ENCODE peak calls at places on chromosomes 2 and 18, in six cellular contexts. H is activated CD8-positive, alpha-beta T cell treated with anti-CD3 and anti-CD28 coated beads for 36 hours; A is ELF-1; G is lower leg skin; L is SJSA1; Y is iPS DF 6.9. K is an unnamed sample.
A peak's percentile ranks its signal among the peaks of the same experiment; 100 is the strongest.

GRCh38 chr18:48675912-48676311 is 137.1 kb downstream of the CTIF start:
- DNase-seq in H (no peak), A (no peak), G (no peak), L (no peak), Y (no peak), K (no peak)

GRCh38 chr2:81996332-81996731 is 1691.8 kb upstream of the LRRTM1 start:
- DNase-seq in H (no peak), A (no peak), G (no peak), L (no peak), Y (no peak), K (no peak)

GRCh38 chr18:35345460-35345921 is 1.3 kb upstream of the ZNF24 start:
- DNase-seq in H (no peak), A (no peak), G (no peak), L (no peak), Y (no peak), K (no peak)

GRCh38 chr2:144770616-144771230 is 250.8 kb upstream of the ZEB2 start:
- DNase-seq in H (no peak), A (no peak), G (no peak), L (no peak), Y (no peak), K (no peak)

GRCh38 chr2:144999040-144999875 is 479.3 kb upstream of the ZEB2 start:
- DNase-seq in H (no peak), A (no peak), G (peak; percentile 21), L (no peak), Y (no peak), K (no peak)

GRCh38 chr18:35580748-35581534 is 599 bp upstream of the GALNT1 start:
- DNase-seq in H (peak; percentile 55), A (peak; percentile 71), G (peak; percentile 50), L (peak; percentile 71), Y (no peak), K (peak; percentile 33)

GRCh38 chr2:106094101-106094860 is 99.8 kb downstream of the UXS1 start:
- DNase-seq in H (peak; percentile 68), A (no peak), G (peak; percentile 7), L (no peak), Y (no peak), K (no peak)

GRCh38 chr2:239139101-239139500 is 261.7 kb downstream of the HDAC4 start:
- DNase-seq in H (no peak), A (no peak), G (no peak), L (no peak), Y (no peak), K (no peak)

GRCh38 chr2:18961991-18962421 is 372.6 kb upstream of the NT5C1B start:
- DNase-seq in H (no peak), A (no peak), G (no peak), L (no peak), Y (no peak), K (no peak)

GRCh38 chr18:79576686-79577351 is 102.8 kb upstream of the CTDP1 start:
- DNase-seq in H (no peak), A (no peak), G (no peak), L (no peak), Y (no peak), K (no peak)

GRCh38 chr2:72949642-72950041 is 32.3 kb downstream of the EMX1 start:
- DNase-seq in H (no peak), A (no peak), G (no peak), L (no peak), Y (no peak), K (no peak)

GRCh38 chr2:38127277-38127676 is 51.3 kb upstream of the CYP1B1 start:
- DNase-seq in H (no peak), A (no peak), G (no peak), L (no peak), Y (no peak), K (no peak)

GRCh38 chr2:47354013-47354816 is 48.7 kb upstream of the MSH2 start:
- DNase-seq in H (no peak), A (no peak), G (no peak), L (peak; percentile 14), Y (no peak), K (no peak)

GRCh38 chr2:9821805-9822445 is 21.3 kb upstream of the TAF1B start:
- DNase-seq in H (no peak), A (no peak), G (peak; percentile 11), L (no peak), Y (no peak), K (no peak)

GRCh38 chr2:231992888-231993287 is 31.4 kb downstream of the DIS3L2 start:
- DNase-seq in H (no peak), A (no peak), G (no peak), L (no peak), Y (no peak), K (no peak)

GRCh38 chr18:37176307-37176934 is 347.5 kb downstream of the KIAA1328 start:
- DNase-seq in H (no peak), A (no peak), G (no peak), L (no peak), Y (no peak), K (no peak)

K was measured in activated T-helper 9 cell treated with anti-CD3 and anti-CD28 coated beads, Interleukin-2, amount 50 U/mL, for 16 hours.